ENCODE peak calls at places on chromosomes 7 and 10, in ten cellular contexts. One of them, this sample, is unnamed.

GRCh38 chr7:22445140-22445722 is 54.8 kb downstream of the STEAP1B start:
- DNase-seq in DMS 273 treated with DMSO at 0.1 percent for 48 hours: no peak
- DNase-seq in fibroblast of lung: peak; percentile 68
- DNase-seq in stimulated activated CD8-positive, alpha-beta memory T cell treated with anti-CD3 and anti-CD28 coated beads, Interleukin-7, amount 100 ng/mL, for 1 hour: no peak
- DNase-seq in natural killer cell: no peak
- DNase-seq in activated naive CD8-positive, alpha-beta T cell treated with anti-CD3 and anti-CD28 coated beads, Interleukin-2, amount 50 U/mL, for 24 hours: peak; percentile 12
- DNase-seq in breast epithelium: peak; percentile 61
- DNase-seq in T-cell: no peak
- DNase-seq in RWPE1: peak; percentile 27
- DNase-seq in Jurkat, Clone E6-1: peak; percentile 29
- DNase-seq in this sample: peak; percentile 12

GRCh38 chr10:133405272-133405671 is 11.3 kb downstream of the MTG1 start:
- DNase-seq in T-cell: no peak
- DNase-seq in breast epithelium: no peak
- DNase-seq in fibroblast of lung: no peak
- DNase-seq in stimulated activated CD8-positive, alpha-beta memory T cell treated with anti-CD3 and anti-CD28 coated beads, Interleukin-7, amount 100 ng/mL, for 1 hour: no peak
- DNase-seq in activated naive CD8-positive, alpha-beta T cell treated with anti-CD3 and anti-CD28 coated beads, Interleukin-2, amount 50 U/mL, for 24 hours: no peak
- DNase-seq in natural killer cell: no peak
- DNase-seq in RWPE1: no peak
- DNase-seq in Jurkat, Clone E6-1: no peak
- DNase-seq in DMS 273 treated with DMSO at 0.1 percent for 48 hours: no peak
- DNase-seq in this sample: no peak

GRCh38 chr10:28632597-28632940 is 44.8 kb upstream of the BAMBI start:
- DNase-seq in natural killer cell: no peak
- DNase-seq in DMS 273 treated with DMSO at 0.1 percent for 48 hours: no peak
- DNase-seq in T-cell: no peak
- DNase-seq in activated naive CD8-positive, alpha-beta T cell treated with anti-CD3 and anti-CD28 coated beads, Interleukin-2, amount 50 U/mL, for 24 hours: no peak
- DNase-seq in stimulated activated CD8-positive, alpha-beta memory T cell treated with anti-CD3 and anti-CD28 coated beads, Interleukin-7, amount 100 ng/mL, for 1 hour: no peak
- DNase-seq in fibroblast of lung: no peak
- DNase-seq in RWPE1: no peak
- DNase-seq in breast epithelium: no peak
- DNase-seq in Jurkat, Clone E6-1: no peak
- DNase-seq in this sample: no peak

GRCh38 chr7:17369686-17370426 is 71.4 kb downstream of the AHR start:
- DNase-seq in Jurkat, Clone E6-1: no peak
- DNase-seq in fibroblast of lung: peak; percentile 99
- DNase-seq in breast epithelium: no peak
- DNase-seq in RWPE1: peak; percentile 80
- DNase-seq in activated naive CD8-positive, alpha-beta T cell treated with anti-CD3 and anti-CD28 coated beads, Interleukin-2, amount 50 U/mL, for 24 hours: no peak
- DNase-seq in stimulated activated CD8-positive, alpha-beta memory T cell treated with anti-CD3 and anti-CD28 coated beads, Interleukin-7, amount 100 ng/mL, for 1 hour: no peak
- DNase-seq in DMS 273 treated with DMSO at 0.1 percent for 48 hours: no peak
- DNase-seq in natural killer cell: no peak
- DNase-seq in T-cell: no peak
- DNase-seq in this sample: no peak

GRCh38 chr10:122054046-122055025 is 65.4 kb downstream of the TACC2 start:
- DNase-seq in RWPE1: peak; percentile 62
- DNase-seq in natural killer cell: no peak
- DNase-seq in activated naive CD8-positive, alpha-beta T cell treated with anti-CD3 and anti-CD28 coated beads, Interleukin-2, amount 50 U/mL, for 24 hours: peak; percentile 7
- DNase-seq in fibroblast of lung: peak; percentile 84
- DNase-seq in T-cell: no peak
- DNase-seq in DMS 273 treated with DMSO at 0.1 percent for 48 hours: no peak
- DNase-seq in stimulated activated CD8-positive, alpha-beta memory T cell treated with anti-CD3 and anti-CD28 coated beads, Interleukin-7, amount 100 ng/mL, for 1 hour: no peak
- DNase-seq in breast epithelium: peak; percentile 60
- DNase-seq in Jurkat, Clone E6-1: no peak
- DNase-seq in this sample: peak; percentile 53

GRCh38 chr10:30183076-30183402 is 123.7 kb upstream of the JCAD start:
- DNase-seq in fibroblast of lung: no peak
- DNase-seq in T-cell: no peak
- DNase-seq in natural killer cell: no peak
- DNase-seq in breast epithelium: no peak
- DNase-seq in activated naive CD8-positive, alpha-beta T cell treated with anti-CD3 and anti-CD28 coated beads, Interleukin-2, amount 50 U/mL, for 24 hours: no peak
- DNase-seq in stimulated activated CD8-positive, alpha-beta memory T cell treated with anti-CD3 and anti-CD28 coated beads, Interleukin-7, amount 100 ng/mL, for 1 hour: no peak
- DNase-seq in DMS 273 treated with DMSO at 0.1 percent for 48 hours: no peak
- DNase-seq in RWPE1: no peak
- DNase-seq in Jurkat, Clone E6-1: no peak
- DNase-seq in this sample: no peak

GRCh38 chr10:121127151-121127906 is 276.2 kb downstream of the WDR11 start:
- DNase-seq in natural killer cell: no peak
- DNase-seq in stimulated activated CD8-positive, alpha-beta memory T cell treated with anti-CD3 and anti-CD28 coated beads, Interleukin-7, amount 100 ng/mL, for 1 hour: no peak
- DNase-seq in activated naive CD8-positive, alpha-beta T cell treated with anti-CD3 and anti-CD28 coated beads, Interleukin-2, amount 50 U/mL, for 24 hours: no peak
- DNase-seq in T-cell: no peak
- DNase-seq in Jurkat, Clone E6-1: no peak
- DNase-seq in fibroblast of lung: no peak
- DNase-seq in RWPE1: no peak
- DNase-seq in breast epithelium: no peak
- DNase-seq in DMS 273 treated with DMSO at 0.1 percent for 48 hours: no peak
- DNase-seq in this sample: no peak

GRCh38 chr10:11232222-11232961 is 214.7 kb downstream of the CELF2 start:
- DNase-seq in natural killer cell: no peak
- DNase-seq in activated naive CD8-positive, alpha-beta T cell treated with anti-CD3 and anti-CD28 coated beads, Interleukin-2, amount 50 U/mL, for 24 hours: no peak
- DNase-seq in DMS 273 treated with DMSO at 0.1 percent for 48 hours: no peak
- DNase-seq in RWPE1: no peak
- DNase-seq in Jurkat, Clone E6-1: no peak
- DNase-seq in stimulated activated CD8-positive, alpha-beta memory T cell treated with anti-CD3 and anti-CD28 coated beads, Interleukin-7, amount 100 ng/mL, for 1 hour: no peak
- DNase-seq in T-cell: no peak
- DNase-seq in breast epithelium: no peak
- DNase-seq in fibroblast of lung: no peak
- DNase-seq in this sample: no peak

GRCh38 chr7:116515584-116515983 is 9.3 kb upstream of the CAV1 start:
- DNase-seq in RWPE1: no peak
- DNase-seq in fibroblast of lung: no peak
- DNase-seq in DMS 273 treated with DMSO at 0.1 percent for 48 hours: no peak
- DNase-seq in activated naive CD8-positive, alpha-beta T cell treated with anti-CD3 and anti-CD28 coated beads, Interleukin-2, amount 50 U/mL, for 24 hours: no peak
- DNase-seq in Jurkat, Clone E6-1: no peak
- DNase-seq in breast epithelium: no peak
- DNase-seq in T-cell: no peak
- DNase-seq in natural killer cell: no peak
- DNase-seq in stimulated activated CD8-positive, alpha-beta memory T cell treated with anti-CD3 and anti-CD28 coated beads, Interleukin-7, amount 100 ng/mL, for 1 hour: no peak
- DNase-seq in this sample: no peak

GRCh38 chr7:130887182-130888016 is 153.4 kb upstream of the KLF14 start:
- DNase-seq in Jurkat, Clone E6-1: no peak
- DNase-seq in DMS 273 treated with DMSO at 0.1 percent for 48 hours: no peak
- DNase-seq in stimulated activated CD8-positive, alpha-beta memory T cell treated with anti-CD3 and anti-CD28 coated beads, Interleukin-7, amount 100 ng/mL, for 1 hour: no peak
- DNase-seq in breast epithelium: no peak
- DNase-seq in fibroblast of lung: peak; percentile 69
- DNase-seq in natural killer cell: no peak
- DNase-seq in RWPE1: peak; percentile 65
- DNase-seq in activated naive CD8-positive, alpha-beta T cell treated with anti-CD3 and anti-CD28 coated beads, Interleukin-2, amount 50 U/mL, for 24 hours: no peak
- DNase-seq in T-cell: no peak
- DNase-seq in this sample: no peak

GRCh38 chr10:21524131-21524525 is 1.4 kb downstream of the SKIDA1 start:
- DNase-seq in stimulated activated CD8-positive, alpha-beta memory T cell treated with anti-CD3 and anti-CD28 coated beads, Interleukin-7, amount 100 ng/mL, for 1 hour: no peak
- DNase-seq in RWPE1: no peak
- DNase-seq in T-cell: no peak
- DNase-seq in natural killer cell: no peak
- DNase-seq in DMS 273 treated with DMSO at 0.1 percent for 48 hours: no peak
- DNase-seq in activated naive CD8-positive, alpha-beta T cell treated with anti-CD3 and anti-CD28 coated beads, Interleukin-2, amount 50 U/mL, for 24 hours: no peak
- DNase-seq in breast epithelium: no peak
- DNase-seq in fibroblast of lung: no peak
- DNase-seq in Jurkat, Clone E6-1: no peak
- DNase-seq in this sample: no peak

GRCh38 chr7:73642834-73643233 is 18.5 kb upstream of the MLXIPL start:
- DNase-seq in DMS 273 treated with DMSO at 0.1 percent for 48 hours: no peak
- DNase-seq in stimulated activated CD8-positive, alpha-beta memory T cell treated with anti-CD3 and anti-CD28 coated beads, Interleukin-7, amount 100 ng/mL, for 1 hour: no peak
- DNase-seq in fibroblast of lung: no peak
- DNase-seq in Jurkat, Clone E6-1: no peak
- DNase-seq in T-cell: no peak
- DNase-seq in activated naive CD8-positive, alpha-beta T cell treated with anti-CD3 and anti-CD28 coated beads, Interleukin-2, amount 50 U/mL, for 24 hours: no peak
- DNase-seq in natural killer cell: no peak
- DNase-seq in breast epithelium: no peak
- DNase-seq in RWPE1: no peak
- DNase-seq in this sample: no peak

GRCh38 chr10:70592186-70592735 is 10.3 kb downstream of the PRF1 start:
- DNase-seq in activated naive CD8-positive, alpha-beta T cell treated with anti-CD3 and anti-CD28 coated beads, Interleukin-2, amount 50 U/mL, for 24 hours: no peak
- DNase-seq in Jurkat, Clone E6-1: no peak
- DNase-seq in DMS 273 treated with DMSO at 0.1 percent for 48 hours: no peak
- DNase-seq in T-cell: no peak
- DNase-seq in fibroblast of lung: no peak
- DNase-seq in RWPE1: no peak
- DNase-seq in natural killer cell: no peak
- DNase-seq in stimulated activated CD8-positive, alpha-beta memory T cell treated with anti-CD3 and anti-CD28 coated beads, Interleukin-7, amount 100 ng/mL, for 1 hour: no peak
- DNase-seq in breast epithelium: no peak
- DNase-seq in this sample: no peak

GRCh38 chr7:98733036-98733435 is 116.0 kb downstream of the NPTX2 start:
- DNase-seq in breast epithelium: no peak
- DNase-seq in activated naive CD8-positive, alpha-beta T cell treated with anti-CD3 and anti-CD28 coated beads, Interleukin-2, amount 50 U/mL, for 24 hours: peak; percentile 73
- DNase-seq in Jurkat, Clone E6-1: peak; percentile 63
- DNase-seq in DMS 273 treated with DMSO at 0.1 percent for 48 hours: peak; percentile 35
- DNase-seq in T-cell: no peak
- DNase-seq in RWPE1: peak; percentile 63
- DNase-seq in natural killer cell: no peak
- DNase-seq in stimulated activated CD8-positive, alpha-beta memory T cell treated with anti-CD3 and anti-CD28 coated beads, Interleukin-7, amount 100 ng/mL, for 1 hour: no peak
- DNase-seq in fibroblast of lung: peak; percentile 1
- DNase-seq in this sample: no peak

This sample was measured in tibial nerve.